ENCODE peak calls at places on chromosomes 3 and 15, in eight cellular contexts. L is hepatocyte, J is lung, C is HFFc6, Y is Panc1, V is GM10248, A is body of pancreas, Q is transverse colon. K is an unnamed sample.

GRCh38 chr3:133295199-133295901 is 104.5 kb upstream of the BFSP2 start:
- DNase-seq in L (no peak), J (no peak), C (peak), Y (no peak), V (peak), A (no peak), Q (no peak), K (no peak)

GRCh38 chr15:77076325-77076915 is 5.5 kb upstream of the TSPAN3 start:
- DNase-seq in L (no peak), J (no peak), C (no peak), Y (no peak), V (no peak), A (no peak), Q (no peak), K (no peak)

GRCh38 chr15:92069308-92070244 is 216.1 kb downstream of the SLCO3A1 start:
- DNase-seq in L (peak), J (peak), C (peak), Y (no peak), V (no peak), A (no peak), Q (peak), K (no peak)

GRCh38 chr3:115862824-115863223 is 239.5 kb downstream of the GAP43 start:
- DNase-seq in L (no peak), J (no peak), C (no peak), Y (no peak), V (no peak), A (no peak), Q (no peak), K (no peak)

GRCh38 chr3:187193181-187193580 is 4.1 kb upstream of the RTP1 start:
- DNase-seq in L (no peak), J (no peak), C (no peak), Y (no peak), V (no peak), A (no peak), Q (no peak), K (no peak)

GRCh38 chr3:181017690-181018089 is 28.2 kb upstream of the DNAJC19 start:
- DNase-seq in L (no peak), J (no peak), C (no peak), Y (no peak), V (no peak), A (no peak), Q (no peak), K (no peak)

GRCh38 chr15:78667578-78668236 is 26.7 kb upstream of the CHRNB4 start:
- DNase-seq in L (no peak), J (no peak), C (no peak), Y (no peak), V (no peak), A (no peak), Q (no peak), K (no peak)

GRCh38 chr3:79497447-79498111 is 270.2 kb downstream of the ROBO1 start:
- DNase-seq in L (no peak), J (no peak), C (no peak), Y (no peak), V (peak), A (no peak), Q (no peak), K (no peak)

GRCh38 chr15:31398677-31399260 is 72.1 kb downstream of the KLF13 start:
- DNase-seq in L (no peak), J (no peak), C (no peak), Y (no peak), V (no peak), A (no peak), Q (peak), K (no peak)

GRCh38 chr3:118782755-118783202 is 251.9 kb downstream of the IGSF11 start:
- DNase-seq in L (no peak), J (no peak), C (no peak), Y (no peak), V (peak), A (no peak), Q (no peak), K (no peak)

GRCh38 chr15:85761635-85762034 is 33.1 kb downstream of the KLHL25 start:
- DNase-seq in L (no peak), J (no peak), C (no peak), Y (no peak), V (no peak), A (no peak), Q (no peak), K (no peak)

GRCh38 chr3:195182470-195182795 is 88.5 kb downstream of the XXYLT1 start:
- DNase-seq in L (no peak), J (no peak), C (peak), Y (no peak), V (no peak), A (no peak), Q (no peak), K (no peak)

GRCh38 chr15:69729167-69729748 is 276.6 kb downstream of the RPLP1 start:
- DNase-seq in L (peak), J (peak), C (no peak), Y (peak), V (peak), A (peak), Q (peak), K (peak)

GRCh38 chr3:106212658-106213222 is 343.9 kb upstream of the CBLB start:
- DNase-seq in L (no peak), J (no peak), C (peak), Y (no peak), V (no peak), A (no peak), Q (no peak), K (no peak)

GRCh38 chr15:48131324-48131723 is 10.5 kb downstream of the SLC24A5 start:
- DNase-seq in L (no peak), J (no peak), C (no peak), Y (no peak), V (no peak), A (no peak), Q (no peak), K (no peak)

GRCh38 chr3:89649431-89649830 is 542.0 kb downstream of the EPHA3 start:
- DNase-seq in L (no peak), J (no peak), C (no peak), Y (no peak), V (no peak), A (no peak), Q (no peak), K (no peak)

GRCh38 chr15:73624530-73624929 is 8.7 kb downstream of the NPTN start:
- DNase-seq in L (no peak), J (no peak), C (no peak), Y (no peak), V (no peak), A (no peak), Q (no peak), K (no peak)

GRCh38 chr3:42746455-42747450 is 26.3 kb downstream of the CCDC13 start:
- DNase-seq in L (peak), J (no peak), C (no peak), Y (no peak), V (no peak), A (peak), Q (no peak), K (no peak)

GRCh38 chr3:112327371-112327951 is 5.5 kb upstream of the CD200 start:
- DNase-seq in L (peak), J (no peak), C (peak), Y (no peak), V (peak), A (no peak), Q (no peak), K (no peak)

GRCh38 chr3:30548605-30549004 is 57.8 kb upstream of the TGFBR2 start:
- DNase-seq in L (no peak), J (no peak), C (no peak), Y (no peak), V (no peak), A (no peak), Q (no peak), K (peak)

GRCh38 chr15:89416339-89417183 is 79.8 kb downstream of the RHCG start:
- DNase-seq in L (peak), J (peak), C (peak), Y (no peak), V (peak), A (peak), Q (peak), K (peak)

GRCh38 chr3:58536501-58537411 is at the start of gene ACOX2:
- DNase-seq in L (peak), J (peak), C (no peak), Y (no peak), V (no peak), A (peak), Q (peak), K (no peak)

GRCh38 chr15:50686468-50687301 is at the start of gene TRPM7:
- DNase-seq in L (peak), J (peak), C (peak), Y (peak), V (peak), A (peak), Q (peak), K (peak)

GRCh38 chr3:107328074-107328473 is 49.2 kb upstream of the CCDC54 start:
- DNase-seq in L (no peak), J (no peak), C (no peak), Y (no peak), V (no peak), A (no peak), Q (no peak), K (no peak)

GRCh38 chr3:31137718-31138465 is 243.4 kb upstream of the GADL1 start:
- DNase-seq in L (no peak), J (no peak), C (no peak), Y (no peak), V (no peak), A (no peak), Q (no peak), K (no peak)

GRCh38 chr3:113485161-113485609 is 29.8 kb downstream of the SPICE1 start:
- DNase-seq in L (no peak), J (peak), C (no peak), Y (no peak), V (no peak), A (no peak), Q (peak), K (no peak)

GRCh38 chr15:92906563-92907081 is 6.5 kb downstream of the CHD2 start:
- DNase-seq in L (peak), J (no peak), C (peak), Y (no peak), V (no peak), A (peak), Q (no peak), K (no peak)

GRCh38 chr15:38795471-38796245 is 231.0 kb upstream of the RASGRP1 start:
- DNase-seq in L (no peak), J (no peak), C (peak), Y (no peak), V (no peak), A (no peak), Q (no peak), K (no peak)

GRCh38 chr15:74277245-74277644 is 41.1 kb downstream of the CCDC33 start:
- DNase-seq in L (no peak), J (no peak), C (no peak), Y (no peak), V (no peak), A (no peak), Q (no peak), K (no peak)

GRCh38 chr3:74001481-74001880 is 376.7 kb upstream of the PDZRN3 start:
- DNase-seq in L (no peak), J (no peak), C (no peak), Y (no peak), V (no peak), A (no peak), Q (no peak), K (no peak)

GRCh38 chr3:128993461-128994172 is at the start of gene CFAP92:
- DNase-seq in L (peak), J (peak), C (peak), Y (no peak), V (peak), A (peak), Q (peak), K (peak)

GRCh38 chr3:184639351-184639750 is 72.5 kb downstream of the MAGEF1 start:
- DNase-seq in L (no peak), J (no peak), C (no peak), Y (no peak), V (no peak), A (no peak), Q (no peak), K (no peak)

GRCh38 chr3:65170357-65171090 is 482.7 kb upstream of the ADAMTS9 start:
- DNase-seq in L (peak), J (peak), C (peak), Y (no peak), V (no peak), A (peak), Q (peak), K (no peak)

GRCh38 chr3:139238281-139239030 is 105.4 kb upstream of the MRPS22 start:
- DNase-seq in L (no peak), J (no peak), C (no peak), Y (no peak), V (no peak), A (no peak), Q (no peak), K (no peak)

GRCh38 chr3:124522226-124522625 is 208.0 kb upstream of the UMPS start:
- DNase-seq in L (no peak), J (no peak), C (no peak), Y (no peak), V (no peak), A (no peak), Q (no peak), K (no peak)

GRCh38 chr3:124530916-124531315 is 199.3 kb upstream of the UMPS start:
- DNase-seq in L (no peak), J (no peak), C (no peak), Y (no peak), V (no peak), A (no peak), Q (no peak), K (no peak)

GRCh38 chr3:124529826-124530571 is 200.3 kb upstream of the UMPS start:
- DNase-seq in L (no peak), J (no peak), C (no peak), Y (no peak), V (no peak), A (peak), Q (no peak), K (no peak)

GRCh38 chr3:124532071-124532470 is 198.2 kb upstream of the UMPS start:
- DNase-seq in L (no peak), J (no peak), C (no peak), Y (no peak), V (no peak), A (no peak), Q (no peak), K (no peak)

GRCh38 chr3:124526601-124527000 is 203.7 kb upstream of the UMPS start:
- DNase-seq in L (no peak), J (no peak), C (no peak), Y (no peak), V (no peak), A (no peak), Q (no peak), K (no peak)
- TF ChIP-seq CTCF in L (no peak), J (no peak), C (peak), Y (peak), V (no peak), A (no peak), Q (no peak), K (peak)

DNA sequence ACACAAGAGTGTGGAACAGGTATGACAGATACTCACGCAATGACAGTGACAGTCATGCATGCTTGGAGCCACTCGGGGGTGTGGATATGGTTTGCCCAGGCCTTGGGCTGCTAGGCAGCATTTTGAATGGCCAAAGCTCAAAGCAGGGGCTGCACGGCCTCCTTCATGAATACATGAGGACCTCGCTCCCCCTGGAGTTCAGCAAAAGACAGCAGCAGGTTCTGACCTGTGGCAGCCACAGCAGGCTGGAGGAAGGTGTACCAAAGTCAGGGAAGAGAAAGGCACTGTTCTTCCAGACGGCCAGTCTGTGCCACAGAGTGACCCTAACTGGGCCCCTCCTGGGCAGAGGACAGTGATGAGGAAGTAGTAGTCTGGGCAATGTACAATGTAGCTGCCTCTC is 88.2 kb upstream of the C2CD4B start:
- DNase-seq in L (no peak), J (no peak), C (no peak), Y (no peak), V (no peak), A (no peak), Q (no peak), K (no peak)
- TF ChIP-seq CTCF in L (no peak), J (no peak), C (no peak), Y (no peak), V (no peak), A (no peak), Q (no peak), K (no peak)

GRCh38 chr15:98660055-98660454 is 11.7 kb downstream of the IGF1R start:
- DNase-seq in L (no peak), J (no peak), C (no peak), Y (no peak), V (no peak), A (no peak), Q (no peak), K (no peak)
- TF ChIP-seq CTCF in L (no peak), J (no peak), C (no peak), Y (no peak), V (no peak), A (no peak), Q (no peak), K (no peak)

DNA sequence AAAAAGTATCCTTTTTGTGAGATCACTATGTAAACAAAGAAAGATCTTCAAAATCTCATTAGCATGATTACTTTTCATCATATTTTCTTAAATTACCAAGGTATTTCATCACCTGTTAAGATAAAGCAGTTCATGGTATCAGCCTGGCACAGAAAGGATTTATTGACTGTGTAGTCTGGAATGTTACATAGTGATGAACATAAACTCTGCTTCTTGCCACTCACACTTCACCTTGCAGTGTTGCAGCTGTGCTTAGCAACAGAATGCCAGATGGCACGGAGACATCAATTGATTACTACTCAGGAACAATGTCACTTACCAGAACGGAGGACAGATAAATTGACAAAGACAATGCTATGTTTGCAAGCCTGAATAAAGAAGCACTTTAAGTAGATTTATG is 14.9 kb upstream of the BCHE start:
- DNase-seq in L (no peak), J (no peak), C (no peak), Y (no peak), V (no peak), A (no peak), Q (no peak), K (no peak)
- TF ChIP-seq CTCF in L (no peak), J (no peak), C (no peak), Y (no peak), V (no peak), A (no peak), Q (no peak), K (no peak)

DNA sequence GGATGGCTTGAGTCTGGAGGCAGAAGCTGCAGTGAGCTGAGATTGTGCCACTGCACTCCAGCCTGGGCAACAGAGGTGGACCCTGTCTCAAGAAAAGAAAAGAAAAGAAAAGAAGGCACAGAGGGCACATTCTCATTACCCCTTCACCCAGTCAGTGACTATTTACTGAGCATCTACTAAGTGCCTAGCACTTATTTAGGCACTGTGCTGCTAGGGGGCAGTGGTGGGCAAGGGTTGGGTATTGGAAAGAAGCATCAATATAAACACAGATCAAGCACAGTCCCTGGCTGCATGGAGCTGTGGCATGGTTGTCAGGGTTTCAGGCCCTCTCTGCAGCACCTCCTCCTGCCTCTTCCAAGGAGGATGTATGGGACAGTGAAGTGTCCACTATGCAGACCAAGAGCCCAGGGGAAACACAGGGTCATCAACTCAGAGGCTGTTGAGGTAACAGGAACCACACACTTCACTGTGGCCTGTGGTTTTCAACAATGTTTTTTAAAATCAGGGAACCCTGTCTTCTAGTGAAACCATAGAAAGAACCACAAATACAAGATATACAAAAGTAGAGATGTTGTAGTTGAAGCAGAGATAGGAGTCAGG is 138.5 kb downstream of the RAB11A start:
- DNase-seq in L (no peak), J (no peak), C (no peak), Y (no peak), V (no peak), A (no peak), Q (no peak), K (no peak)
- TF ChIP-seq CTCF in L (no peak), J (no peak), C (no peak), Y (no peak), V (no peak), A (no peak), Q (no peak), K (no peak)

DNA sequence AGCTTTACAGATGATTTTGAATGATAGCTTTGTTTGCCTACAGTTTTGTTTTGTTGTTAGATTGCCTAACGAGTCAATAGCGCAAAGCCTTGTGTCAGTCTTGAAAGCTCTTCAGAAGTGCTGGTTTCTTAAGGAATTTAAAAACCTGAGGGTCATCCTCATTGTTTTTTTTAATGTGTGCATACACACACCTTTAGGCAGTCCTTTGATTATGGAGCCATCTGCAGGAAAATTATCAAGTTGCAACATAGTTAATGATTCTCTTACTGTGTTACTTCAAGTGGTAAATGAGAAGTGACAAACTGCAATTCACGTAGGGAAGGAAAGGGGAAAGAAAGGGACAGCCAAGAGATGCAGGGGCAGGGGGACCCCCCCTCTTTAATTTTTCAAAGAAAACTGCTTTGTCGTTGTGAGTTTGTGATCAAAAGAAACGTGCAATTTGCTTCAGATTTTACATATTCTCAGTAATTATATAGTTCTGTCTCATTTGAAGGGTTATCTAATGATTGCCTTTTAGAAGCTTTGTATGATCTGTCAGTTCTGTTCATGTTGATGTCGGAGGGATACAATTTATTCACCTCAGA is 162.4 kb upstream of the CGNL1 start:
- DNase-seq in L (peak), J (no peak), C (peak), Y (peak), V (peak), A (no peak), Q (no peak), K (no peak)
- TF ChIP-seq CTCF in L (peak), J (peak), C (peak), Y (peak), V (peak), A (peak), Q (peak), K (no peak)